ENCODE peak calls at places on chromosomes 5 and 9, in eight cellular contexts. C, Q, B, F, I, S, X and Z are unnamed samples.

GRCh38 chr9:71716138-71716909 is 52.0 kb downstream of the CEMIP2 start:
- DNase-seq in I (no peak), S (peak), B (no peak), F (peak), C (no peak), Q (no peak), X (no peak), Z (no peak)

GRCh38 chr5:135433626-135434426 is 13.3 kb downstream of the DCANP1 start:
- DNase-seq in X (no peak), C (no peak), Q (no peak), S (no peak), I (no peak), B (no peak), F (no peak), Z (no peak)

GRCh38 chr5:72383280-72384205 is 63.4 kb downstream of the PTCD2 start:
- DNase-seq in X (no peak), F (no peak), I (no peak), S (no peak), Q (no peak), B (peak), C (no peak), Z (peak)

GRCh38 chr5:58294598-58295298 is 165.1 kb downstream of the PLK2 start:
- DNase-seq in C (no peak), B (peak), I (no peak), X (no peak), S (no peak), Q (no peak), F (no peak), Z (no peak)

GRCh38 chr5:37735649-37736347 is 104.0 kb downstream of the GDNF start:
- DNase-seq in B (peak), F (peak), I (no peak), X (no peak), C (no peak), S (peak), Q (no peak), Z (no peak)

GRCh38 chr9:115715656-115716055 is 437.9 kb upstream of the PAPPA start:
- DNase-seq in I (no peak), B (no peak), Q (no peak), S (no peak), C (no peak), X (no peak), F (no peak), Z (no peak)

GRCh38 chr5:28862137-28862859 is 1823.9 kb upstream of the CDH9 start:
- DNase-seq in Q (no peak), C (no peak), B (no peak), I (no peak), X (no peak), F (peak), S (no peak), Z (no peak)

GRCh38 chr5:168334161-168335094 is 43.0 kb downstream of the WWC1 start:
- DNase-seq in B (peak), F (no peak), S (no peak), Q (no peak), X (peak), C (no peak), I (no peak), Z (no peak)

GRCh38 chr5:42507451-42508092 is 84.3 kb downstream of the GHR start:
- DNase-seq in I (no peak), S (peak), Q (no peak), F (no peak), C (no peak), B (no peak), X (no peak), Z (no peak)

GRCh38 chr9:4793412-4794005 is 765 bp downstream of the RCL1 start:
- DNase-seq in F (no peak), X (no peak), C (no peak), S (no peak), B (peak), Q (no peak), I (no peak), Z (no peak)

GRCh38 chr5:38576442-38576841 is 20.0 kb upstream of the LIFR start:
- DNase-seq in X (no peak), Q (no peak), I (no peak), S (no peak), B (no peak), F (peak), C (no peak), Z (no peak)

GRCh38 chr9:90641868-90642558 is 611 bp downstream of the DIRAS2 start:
- DNase-seq in B (no peak), X (no peak), C (no peak), F (peak), Q (no peak), I (no peak), S (no peak), Z (no peak)

GRCh38 chr9:3732077-3733038 is 206.6 kb upstream of the RFX3 start:
- DNase-seq in B (peak), F (peak), S (peak), Q (peak), X (peak), C (peak), I (peak), Z (peak)

GRCh38 chr5:137659209-137659608 is 76.7 kb downstream of the KLHL3 start:
- DNase-seq in S (no peak), Q (no peak), F (no peak), X (no peak), I (no peak), B (no peak), C (no peak), Z (no peak)

GRCh38 chr9:72718503-72718902 is 197.1 kb downstream of the TMC1 start:
- DNase-seq in F (no peak), X (no peak), B (no peak), C (no peak), Q (no peak), S (no peak), I (no peak), Z (no peak)

GRCh38 chr9:136656795-136657611 is 5.7 kb upstream of the EGFL7 start:
- DNase-seq in I (no peak), B (no peak), C (no peak), F (peak), X (no peak), Q (no peak), S (no peak), Z (no peak)

GRCh38 chr9:80062581-80062980 is 490.8 kb downstream of the TLE4 start:
- DNase-seq in B (no peak), I (no peak), C (no peak), S (no peak), X (no peak), Q (no peak), F (no peak), Z (no peak)

GRCh38 chr5:55917402-55918096 is 66.4 kb downstream of the IL31RA start:
- DNase-seq in C (no peak), I (no peak), Q (no peak), F (no peak), B (no peak), X (no peak), S (no peak), Z (no peak)

GRCh38 chr5:127447822-127448221 is 69.6 kb upstream of the PRRC1 start:
- DNase-seq in F (no peak), C (no peak), I (no peak), X (no peak), B (peak), Q (no peak), S (no peak), Z (no peak)

GRCh38 chr9:128249914-128250838 is 25.6 kb downstream of the GOLGA2 start:
- DNase-seq in X (peak), F (peak), I (peak), C (peak), B (peak), Q (peak), S (no peak), Z (peak)

GRCh38 chr5:59064256-59064655 is 481.4 kb downstream of the RAB3C start:
- DNase-seq in X (no peak), S (no peak), B (no peak), Q (no peak), F (no peak), I (no peak), C (no peak), Z (no peak)

GRCh38 chr5:81817086-81817485 is 66.2 kb upstream of the SSBP2 start:
- DNase-seq in X (no peak), I (no peak), S (no peak), F (no peak), Q (no peak), C (no peak), B (no peak), Z (no peak)

GRCh38 chr5:141876628-141877477 is 1.4 kb downstream of the PCDH1 start:
- DNase-seq in I (no peak), S (no peak), C (peak), X (peak), B (no peak), Q (no peak), F (peak), Z (no peak)